ENCODE peak calls at places on chromosomes 1 and 21, in six cellular contexts. C is ACHN; T is stimulated activated CD8-positive, alpha-beta memory T cell treated with anti-CD3 and anti-CD28 coated beads, Interleukin-2, amount 100 ng/mL, for 48 hours; I is stimulated activated CD4-positive, alpha-beta T cell treated with anti-CD3 and anti-CD28 coated beads, Interleukin-2, amount 100 ng/mL, for 24 hours; B is cerebellum; E is A549. F is an unnamed sample.

GRCh38 chr1:163202833-163203451 is at the start of gene RGS5:
- DNase-seq in T (no peak), E (no peak), I (no peak), C (peak), B (no peak), F (no peak)

GRCh38 chr21:39336457-39337008 is 12.4 kb downstream of the HMGN1 start:
- DNase-seq in I (no peak), B (no peak), E (no peak), C (no peak), T (no peak), F (no peak)

GRCh38 chr1:181011301-181012202 is 11.1 kb downstream of the STX6 start:
- DNase-seq in E (no peak), B (no peak), I (no peak), C (no peak), T (no peak), F (no peak)

GRCh38 chr1:104460880-104461279 is 711.2 kb downstream of the AMY1C start:
- DNase-seq in E (no peak), T (no peak), B (no peak), I (no peak), C (no peak), F (no peak)

GRCh38 chr1:235136111-235136510 is 7.5 kb upstream of the TOMM20 start:
- DNase-seq in T (no peak), E (no peak), I (no peak), C (no peak), B (no peak), F (no peak)

GRCh38 chr1:6198646-6199297 is 623 bp downstream of the RPL22 start:
- DNase-seq in B (no peak), T (no peak), C (no peak), E (no peak), I (peak), F (no peak)

GRCh38 chr1:11053758-11054137 is 6.1 kb downstream of the SRM start:
- DNase-seq in E (no peak), B (no peak), T (no peak), I (no peak), C (peak), F (peak)

GRCh38 chr1:54111624-54112023 is 41.2 kb downstream of the CDCP2 start:
- DNase-seq in I (no peak), T (no peak), C (no peak), B (no peak), E (no peak), F (no peak)

GRCh38 chr1:78676347-78676982 is 26.8 kb downstream of the IFI44 start:
- DNase-seq in C (peak), E (peak), I (peak), B (peak), T (no peak), F (no peak)

GRCh38 chr21:14403681-14404318 is 20.9 kb upstream of the HSPA13 start:
- DNase-seq in C (peak), B (peak), E (peak), I (no peak), T (no peak), F (no peak)

GRCh38 chr21:17921579-17922530 is 102.7 kb upstream of the C21orf91 start:
- DNase-seq in C (no peak), B (no peak), I (no peak), E (no peak), T (no peak), F (no peak)

GRCh38 chr1:11158720-11159321 is 30.3 kb upstream of the ANGPTL7 start:
- DNase-seq in I (no peak), B (peak), E (no peak), T (no peak), C (no peak), F (no peak)

GRCh38 chr1:236523704-236524141 is at the start of gene LGALS8:
- DNase-seq in B (peak), I (peak), T (peak), C (peak), E (peak), F (peak)